ENCODE peak calls at places on chromosomes 2 and 18, in eight cellular contexts. One of them, this sample, is unnamed.
A peak's percentile ranks its signal among the peaks of the same experiment; 100 is the strongest.

GRCh38 chr18:24923138-24923537 is 428.8 kb downstream of the ZNF521 start:
- DNase-seq in H9: no peak
- DNase-seq in GM23248: no peak
- DNase-seq in colonic mucosa: no peak
- DNase-seq in heart left ventricle: no peak
- DNase-seq in CD8-positive, alpha-beta memory T cell: no peak
- DNase-seq in PC-3: no peak
- DNase-seq in adrenal gland: no peak
- DNase-seq in this sample: no peak

GRCh38 chr2:201235865-201236811 is 24.2 kb upstream of the CASP8 start:
- DNase-seq in colonic mucosa: peak; percentile 59
- DNase-seq in heart left ventricle: peak; percentile 67
- DNase-seq in CD8-positive, alpha-beta memory T cell: peak; percentile 73
- DNase-seq in H9: peak; percentile 60
- DNase-seq in GM23248: peak; percentile 87
- DNase-seq in adrenal gland: peak; percentile 71
- DNase-seq in PC-3: peak; percentile 89
- DNase-seq in this sample: peak; percentile 35

GRCh38 chr2:47321411-47322031 is 81.4 kb upstream of the MSH2 start:
- DNase-seq in CD8-positive, alpha-beta memory T cell: no peak
- DNase-seq in colonic mucosa: no peak
- DNase-seq in heart left ventricle: no peak
- DNase-seq in adrenal gland: no peak
- DNase-seq in GM23248: no peak
- DNase-seq in H9: no peak
- DNase-seq in PC-3: no peak
- DNase-seq in this sample: no peak

GRCh38 chr18:3793545-3793944 is 343.6 kb downstream of the TGIF1 start:
- DNase-seq in colonic mucosa: no peak
- DNase-seq in GM23248: peak; percentile 15
- DNase-seq in heart left ventricle: no peak
- DNase-seq in CD8-positive, alpha-beta memory T cell: no peak
- DNase-seq in adrenal gland: no peak
- DNase-seq in H9: no peak
- DNase-seq in PC-3: no peak
- DNase-seq in this sample: no peak

GRCh38 chr2:10188729-10189305 is 66.3 kb downstream of the RRM2 start:
- DNase-seq in GM23248: no peak
- DNase-seq in adrenal gland: no peak
- DNase-seq in CD8-positive, alpha-beta memory T cell: no peak
- DNase-seq in heart left ventricle: no peak
- DNase-seq in PC-3: no peak
- DNase-seq in colonic mucosa: no peak
- DNase-seq in H9: no peak
- DNase-seq in this sample: no peak

GRCh38 chr18:55031576-55031975 is 72.3 kb upstream of the CCDC68 start:
- DNase-seq in adrenal gland: no peak
- DNase-seq in colonic mucosa: no peak
- DNase-seq in PC-3: no peak
- DNase-seq in H9: no peak
- DNase-seq in CD8-positive, alpha-beta memory T cell: no peak
- DNase-seq in GM23248: no peak
- DNase-seq in heart left ventricle: no peak
- DNase-seq in this sample: no peak

GRCh38 chr2:98737848-98738247 is 6.9 kb upstream of the MGAT4A start:
- DNase-seq in heart left ventricle: no peak
- DNase-seq in colonic mucosa: no peak
- DNase-seq in PC-3: no peak
- DNase-seq in GM23248: no peak
- DNase-seq in CD8-positive, alpha-beta memory T cell: no peak
- DNase-seq in H9: no peak
- DNase-seq in adrenal gland: no peak
- DNase-seq in this sample: no peak

GRCh38 chr2:22276696-22277095 is 1108.3 kb upstream of the KLHL29 start:
- DNase-seq in CD8-positive, alpha-beta memory T cell: no peak
- DNase-seq in heart left ventricle: no peak
- DNase-seq in colonic mucosa: no peak
- DNase-seq in adrenal gland: no peak
- DNase-seq in H9: no peak
- DNase-seq in GM23248: no peak
- DNase-seq in PC-3: no peak
- DNase-seq in this sample: no peak

GRCh38 chr2:173752152-173752551 is 213.0 kb downstream of the SP3 start:
- DNase-seq in CD8-positive, alpha-beta memory T cell: no peak
- DNase-seq in adrenal gland: no peak
- DNase-seq in colonic mucosa: no peak
- DNase-seq in H9: no peak
- DNase-seq in PC-3: peak; percentile 51
- DNase-seq in heart left ventricle: no peak
- DNase-seq in GM23248: peak; percentile 39
- DNase-seq in this sample: no peak

GRCh38 chr2:18299423-18300212 is 260.8 kb downstream of the RDH14 start:
- DNase-seq in adrenal gland: peak; percentile 9
- DNase-seq in H9: peak; percentile 31
- DNase-seq in CD8-positive, alpha-beta memory T cell: no peak
- DNase-seq in colonic mucosa: no peak
- DNase-seq in heart left ventricle: no peak
- DNase-seq in PC-3: peak; percentile 78
- DNase-seq in GM23248: peak; percentile 69
- DNase-seq in this sample: no peak

GRCh38 chr2:214100488-214100887 is 310.4 kb upstream of the VWC2L start:
- DNase-seq in GM23248: no peak
- DNase-seq in H9: no peak
- DNase-seq in CD8-positive, alpha-beta memory T cell: no peak
- DNase-seq in adrenal gland: no peak
- DNase-seq in heart left ventricle: no peak
- DNase-seq in colonic mucosa: no peak
- DNase-seq in PC-3: no peak
- DNase-seq in this sample: no peak

DNA sequence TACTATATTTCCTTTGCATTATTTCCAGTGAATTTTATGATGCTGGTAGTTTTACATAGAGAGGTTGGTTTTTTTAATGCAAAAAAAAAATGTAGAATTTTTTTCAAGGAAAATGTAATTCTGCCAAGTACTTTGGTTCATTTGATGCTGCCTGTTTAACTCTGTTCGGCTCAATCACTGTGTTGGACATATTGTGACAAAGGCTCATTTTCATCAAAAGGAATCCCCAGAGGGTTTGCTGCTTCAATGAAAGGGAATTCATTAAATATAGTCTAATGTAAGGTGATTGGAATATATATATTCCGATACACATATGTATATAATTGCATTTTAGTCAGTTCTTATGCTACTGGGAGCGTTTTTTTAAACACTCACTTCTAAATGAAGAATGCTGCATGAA is 314.7 kb upstream of the VWC2L start:
- DNase-seq in H9: no peak
- DNase-seq in heart left ventricle: no peak
- DNase-seq in colonic mucosa: no peak
- DNase-seq in CD8-positive, alpha-beta memory T cell: no peak
- DNase-seq in PC-3: no peak
- DNase-seq in GM23248: no peak
- DNase-seq in adrenal gland: no peak
- DNase-seq in this sample: no peak
- H3K27ac ChIP-seq in H9: no peak overlapping the region
- H3K27ac ChIP-seq in heart left ventricle: no peak overlapping the region
- H3K27ac ChIP-seq in colonic mucosa: no peak overlapping the region
- H3K27ac ChIP-seq in CD8-positive, alpha-beta memory T cell: no peak overlapping the region
- H3K27ac ChIP-seq in PC-3: no peak overlapping the region
- H3K27ac ChIP-seq in GM23248: no peak overlapping the region
- H3K27ac ChIP-seq in adrenal gland: no peak overlapping the region
- H3K27ac ChIP-seq in this sample: no peak overlapping the region

GRCh38 chr2:169280502-169280901 is 81.8 kb downstream of the LRP2 start:
- DNase-seq in CD8-positive, alpha-beta memory T cell: no peak
- DNase-seq in PC-3: no peak
- DNase-seq in adrenal gland: no peak
- DNase-seq in heart left ventricle: no peak
- DNase-seq in GM23248: no peak
- DNase-seq in colonic mucosa: no peak
- DNase-seq in H9: no peak
- DNase-seq in this sample: no peak
- H3K9me3 ChIP-seq in CD8-positive, alpha-beta memory T cell: no peaks in the 10 kb centered on the region
- H3K9me3 ChIP-seq in PC-3: no peaks in the 10 kb centered on the region
- H3K9me3 ChIP-seq in adrenal gland: no peaks in the 10 kb centered on the region
- H3K9me3 ChIP-seq in heart left ventricle: no peaks in the 10 kb centered on the region
- H3K9me3 ChIP-seq in GM23248: no peaks in the 10 kb centered on the region
- H3K9me3 ChIP-seq in colonic mucosa: no peaks in the 10 kb centered on the region
- H3K9me3 ChIP-seq in H9: no peaks in the 10 kb centered on the region
- H3K9me3 ChIP-seq in this sample: no peaks in the 10 kb centered on the region

GRCh38 chr2:28662468-28663095 is 89.0 kb upstream of the PPP1CB start:
- DNase-seq in CD8-positive, alpha-beta memory T cell: no peak
- DNase-seq in GM23248: peak; percentile 73
- DNase-seq in adrenal gland: no peak
- DNase-seq in heart left ventricle: no peak
- DNase-seq in PC-3: peak; percentile 70
- DNase-seq in H9: no peak
- DNase-seq in colonic mucosa: peak; percentile 74
- DNase-seq in this sample: no peak
- H3K4me1 ChIP-seq in CD8-positive, alpha-beta memory T cell: no peaks in the 10 kb centered on the region
- H3K4me1 ChIP-seq in GM23248: peaks cover 44% of the 10 kb centered on the region
- H3K4me1 ChIP-seq in adrenal gland: no peaks in the 10 kb centered on the region
- H3K4me1 ChIP-seq in heart left ventricle: peaks cover 50% of the 10 kb centered on the region
- H3K4me1 ChIP-seq in PC-3: peaks cover 52% of the 10 kb centered on the region
- H3K4me1 ChIP-seq in H9: no peaks in the 10 kb centered on the region
- H3K4me1 ChIP-seq in colonic mucosa: peaks cover 13% of the 10 kb centered on the region
- H3K4me1 ChIP-seq in this sample: peaks cover 9% of the 10 kb centered on the region

DNA sequence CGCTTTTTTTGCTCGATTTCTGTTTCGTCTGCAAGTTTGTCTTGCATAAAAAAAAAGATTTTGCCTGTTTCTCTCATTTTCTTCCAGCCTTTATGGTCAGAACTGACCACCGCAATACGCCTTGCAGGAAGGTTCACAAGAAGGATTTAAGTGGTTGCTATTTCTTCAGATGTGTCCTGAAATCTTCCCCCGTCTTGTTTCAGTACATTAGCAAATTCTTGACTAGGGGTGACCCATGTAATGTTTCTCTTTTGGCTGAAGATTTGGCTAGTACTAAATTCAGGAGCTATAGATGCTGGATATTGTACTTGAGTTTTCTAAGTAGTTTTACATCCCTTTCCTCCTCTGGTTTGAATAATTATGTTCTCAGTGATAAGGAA is 2.5 kb downstream of the PHLPP1 start:
- DNase-seq in adrenal gland: no peak
- DNase-seq in colonic mucosa: no peak
- DNase-seq in heart left ventricle: no peak
- DNase-seq in GM23248: peak; percentile 45
- DNase-seq in H9: no peak
- DNase-seq in PC-3: no peak
- DNase-seq in CD8-positive, alpha-beta memory T cell: no peak
- DNase-seq in this sample: no peak
- H3K27ac ChIP-seq in adrenal gland: peak overlapping the region; percentile 92
- H3K27ac ChIP-seq in colonic mucosa: peak overlapping the region; percentile 86
- H3K27ac ChIP-seq in heart left ventricle: peak overlapping the region; percentile 87
- H3K27ac ChIP-seq in GM23248: no peak overlapping the region
- H3K27ac ChIP-seq in H9: no peak overlapping the region
- H3K27ac ChIP-seq in PC-3: peak overlapping the region; percentile 80
- H3K27ac ChIP-seq in CD8-positive, alpha-beta memory T cell: no peak overlapping the region
- H3K27ac ChIP-seq in this sample: no peak overlapping the region

GRCh38 chr2:4391013-4391412 is 687.6 kb downstream of the DCDC2C start:
- DNase-seq in CD8-positive, alpha-beta memory T cell: no peak
- DNase-seq in H9: peak; percentile 49
- DNase-seq in adrenal gland: no peak
- DNase-seq in heart left ventricle: no peak
- DNase-seq in GM23248: no peak
- DNase-seq in colonic mucosa: no peak
- DNase-seq in PC-3: no peak
- DNase-seq in this sample: no peak
- H3K9me3 ChIP-seq in CD8-positive, alpha-beta memory T cell: peaks cover 5% of the 10 kb centered on the region
- H3K9me3 ChIP-seq in H9: no peaks in the 10 kb centered on the region
- H3K9me3 ChIP-seq in adrenal gland: no peaks in the 10 kb centered on the region
- H3K9me3 ChIP-seq in heart left ventricle: peaks cover 8% of the 10 kb centered on the region
- H3K9me3 ChIP-seq in GM23248: peaks cover under 1% of the 10 kb centered on the region
- H3K9me3 ChIP-seq in colonic mucosa: no peaks in the 10 kb centered on the region
- H3K9me3 ChIP-seq in PC-3: peaks cover 14% of the 10 kb centered on the region
- H3K9me3 ChIP-seq in this sample: no peaks in the 10 kb centered on the region

DNA sequence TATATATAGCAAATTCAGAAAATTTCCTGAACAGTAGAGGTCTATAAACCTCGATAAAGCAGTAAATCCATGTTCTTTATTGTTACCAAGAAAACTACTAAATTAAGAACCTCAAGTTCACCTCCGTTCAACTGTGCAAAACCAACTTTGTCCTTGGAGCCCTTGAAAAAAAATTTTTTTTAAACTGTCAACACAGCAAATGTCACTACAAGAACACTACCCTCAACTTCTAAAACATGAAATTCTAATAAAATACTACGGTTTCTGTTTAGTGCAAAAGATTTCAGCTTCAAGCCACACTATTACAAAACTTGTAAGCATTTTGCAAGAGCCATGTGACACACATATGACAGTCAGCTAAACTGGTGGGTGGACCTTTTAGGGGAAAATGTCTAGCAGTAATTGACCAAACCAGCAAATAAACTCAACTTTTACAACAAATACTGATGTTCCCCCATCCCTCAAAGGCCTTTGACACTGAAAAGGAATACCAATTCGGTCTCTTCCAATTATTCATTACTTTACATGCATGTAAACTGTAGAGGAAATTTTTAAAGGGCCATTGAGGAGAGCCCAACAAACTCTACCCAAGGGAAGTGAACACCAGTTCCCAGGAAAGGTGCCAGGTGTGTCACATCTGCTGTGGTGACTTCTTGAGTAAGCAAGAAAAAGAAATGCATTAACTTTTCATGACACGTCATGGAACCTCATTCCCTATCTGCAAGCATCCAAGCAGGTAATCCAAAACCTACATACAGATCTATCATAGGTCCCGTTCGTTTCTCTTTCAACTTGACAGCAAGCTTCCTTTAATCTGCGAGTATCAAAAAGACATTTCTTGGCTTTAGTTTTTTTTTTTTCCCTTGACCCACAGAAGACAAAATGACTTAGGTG is 1.4 kb downstream of the RAB1A start:
- DNase-seq in PC-3: peak; percentile 69
- DNase-seq in GM23248: peak; percentile 82
- DNase-seq in colonic mucosa: peak; percentile 55
- DNase-seq in heart left ventricle: no peak
- DNase-seq in H9: no peak
- DNase-seq in CD8-positive, alpha-beta memory T cell: no peak
- DNase-seq in adrenal gland: peak; percentile 54
- DNase-seq in this sample: no peak
- H3K4me1 ChIP-seq in PC-3: peaks cover 19% of the 10 kb centered on the region
- H3K4me1 ChIP-seq in GM23248: peaks cover 52% of the 10 kb centered on the region
- H3K4me1 ChIP-seq in colonic mucosa: no peaks in the 10 kb centered on the region
- H3K4me1 ChIP-seq in heart left ventricle: peaks cover 59% of the 10 kb centered on the region
- H3K4me1 ChIP-seq in H9: no peaks in the 10 kb centered on the region
- H3K4me1 ChIP-seq in CD8-positive, alpha-beta memory T cell: peaks cover 43% of the 10 kb centered on the region
- H3K4me1 ChIP-seq in adrenal gland: peaks cover 37% of the 10 kb centered on the region
- H3K4me1 ChIP-seq in this sample: peaks cover 43% of the 10 kb centered on the region